ENCODE peak calls at places on chromosomes 6 and 20, in seven cellular contexts. One of them, this sample, is unnamed.

GRCh38 chr20:23397961-23398360 is 23.3 kb downstream of the NAPB start:
- DNase-seq in activated gamma-delta T cell treated with Interleukin-2 at 50 U/mL for 16 hours: no peak
- DNase-seq in HuH-7: no peak
- DNase-seq in NCI-H774: no peak
- DNase-seq in ELF-1: no peak
- DNase-seq in ACHN: peak; percentile 49
- DNase-seq in GM04504: no peak
- DNase-seq in this sample: no peak

GRCh38 chr6:9620263-9620662 is 794.6 kb downstream of the TFAP2A start:
- DNase-seq in activated gamma-delta T cell treated with Interleukin-2 at 50 U/mL for 16 hours: no peak
- DNase-seq in HuH-7: no peak
- DNase-seq in NCI-H774: no peak
- DNase-seq in ELF-1: no peak
- DNase-seq in ACHN: peak; percentile 38
- DNase-seq in GM04504: no peak
- DNase-seq in this sample: no peak

GRCh38 chr20:20814685-20815084 is 102.2 kb upstream of the RALGAPA2 start:
- DNase-seq in activated gamma-delta T cell treated with Interleukin-2 at 50 U/mL for 16 hours: no peak
- DNase-seq in HuH-7: no peak
- DNase-seq in NCI-H774: no peak
- DNase-seq in ELF-1: peak; percentile 95
- DNase-seq in ACHN: peak; percentile 38
- DNase-seq in GM04504: no peak
- DNase-seq in this sample: peak; percentile 91

GRCh38 chr6:43927525-43928210 is 157.7 kb downstream of the VEGFA start:
- DNase-seq in activated gamma-delta T cell treated with Interleukin-2 at 50 U/mL for 16 hours: no peak
- DNase-seq in HuH-7: peak; percentile 20
- DNase-seq in NCI-H774: no peak
- DNase-seq in ELF-1: no peak
- DNase-seq in ACHN: no peak
- DNase-seq in GM04504: no peak
- DNase-seq in this sample: no peak

GRCh38 chr6:90463359-90463758 is 123.5 kb downstream of the MAP3K7 start:
- DNase-seq in activated gamma-delta T cell treated with Interleukin-2 at 50 U/mL for 16 hours: peak; percentile 33
- DNase-seq in HuH-7: no peak
- DNase-seq in NCI-H774: no peak
- DNase-seq in ELF-1: no peak
- DNase-seq in ACHN: no peak
- DNase-seq in GM04504: no peak
- DNase-seq in this sample: no peak

GRCh38 chr6:108805611-108806181 is 42.5 kb upstream of the ARMC2 start:
- DNase-seq in activated gamma-delta T cell treated with Interleukin-2 at 50 U/mL for 16 hours: no peak
- DNase-seq in HuH-7: no peak
- DNase-seq in NCI-H774: no peak
- DNase-seq in ELF-1: no peak
- DNase-seq in ACHN: no peak
- DNase-seq in GM04504: no peak
- DNase-seq in this sample: no peak

GRCh38 chr20:23200914-23201313 is 114.8 kb upstream of the CD93 start:
- DNase-seq in activated gamma-delta T cell treated with Interleukin-2 at 50 U/mL for 16 hours: no peak
- DNase-seq in HuH-7: peak; percentile 55
- DNase-seq in NCI-H774: no peak
- DNase-seq in ELF-1: peak; percentile 78
- DNase-seq in ACHN: peak; percentile 23
- DNase-seq in GM04504: no peak
- DNase-seq in this sample: peak; percentile 92

GRCh38 chr20:37524221-37524700 is 3.2 kb downstream of the NNAT start:
- DNase-seq in activated gamma-delta T cell treated with Interleukin-2 at 50 U/mL for 16 hours: no peak
- DNase-seq in HuH-7: no peak
- DNase-seq in NCI-H774: peak; percentile 51
- DNase-seq in ELF-1: peak; percentile 38
- DNase-seq in ACHN: no peak
- DNase-seq in GM04504: no peak
- DNase-seq in this sample: peak; percentile 33

GRCh38 chr20:57560554-57561355 is at the start of gene PCK1:
- DNase-seq in activated gamma-delta T cell treated with Interleukin-2 at 50 U/mL for 16 hours: no peak
- DNase-seq in HuH-7: peak; percentile 43
- DNase-seq in NCI-H774: peak; percentile 69
- DNase-seq in ELF-1: no peak
- DNase-seq in ACHN: peak; percentile 91
- DNase-seq in GM04504: no peak
- DNase-seq in this sample: no peak

GRCh38 chr20:3162080-3162611 is 2.5 kb upstream of the FASTKD5 start:
- DNase-seq in activated gamma-delta T cell treated with Interleukin-2 at 50 U/mL for 16 hours: no peak
- DNase-seq in HuH-7: no peak
- DNase-seq in NCI-H774: peak; percentile 55
- DNase-seq in ELF-1: no peak
- DNase-seq in ACHN: peak; percentile 37
- DNase-seq in GM04504: no peak
- DNase-seq in this sample: peak; percentile 49